ENCODE peak calls at places on chromosomes 11 and 22, in four cellular contexts. F is K562, T is HepG2, V is GM12878. S is an unnamed sample.

GRCh38 chr11:6437993-6438392 is 2.8 kb downstream of the HPX start:
- DNase-seq in F (no peak), T (no peak), V (no peak), S (no peak)

GRCh38 chr11:128852327-128853023 is 14.6 kb downstream of the KCNJ1 start:
- DNase-seq in F (no peak), T (no peak), V (no peak), S (no peak)

GRCh38 chr11:118139578-118139977 is 13.0 kb downstream of the SCN4B start:
- DNase-seq in F (no peak), T (no peak), V (no peak), S (no peak)

GRCh38 chr11:39365809-39366436 is 2093.5 kb downstream of the LRRC4C start:
- DNase-seq in F (no peak), T (no peak), V (no peak), S (no peak)

GRCh38 chr11:123034587-123034986 is 27.3 kb downstream of the HSPA8 start:
- DNase-seq in F (no peak), T (no peak), V (no peak), S (no peak)

GRCh38 chr11:86440305-86440716 is 65.6 kb downstream of the CCDC81 start:
- DNase-seq in F (no peak), T (no peak), V (no peak), S (no peak)

GRCh38 chr11:115290479-115291390 is 213.5 kb downstream of the CADM1 start:
- DNase-seq in F (no peak), T (no peak), V (no peak), S (no peak)

GRCh38 chr11:116906479-116906878 is 69.1 kb upstream of the APOA1 start:
- DNase-seq in F (no peak), T (no peak), V (no peak), S (no peak)

GRCh38 chr11:95512177-95512576 is 277.4 kb downstream of the FAM76B start:
- DNase-seq in F (no peak), T (no peak), V (no peak), S (no peak)

GRCh38 chr11:111726301-111726713 is 39.9 kb downstream of the PPP2R1B start:
- DNase-seq in F (no peak), T (peak), V (no peak), S (no peak)

GRCh38 chr11:46930089-46930488 is 6.5 kb upstream of the CSTPP1 start:
- DNase-seq in F (no peak), T (peak), V (no peak), S (no peak)

GRCh38 chr11:86335131-86335768 is 33.2 kb downstream of the HIKESHI start:
- DNase-seq in F (no peak), T (no peak), V (no peak), S (no peak)

GRCh38 chr22:20565079-20565734 is 57.8 kb downstream of the MED15 start:
- DNase-seq in F (no peak), T (no peak), V (no peak), S (no peak)

GRCh38 chr22:22248878-22249277 is 4.3 kb downstream of the VPREB1 start:
- DNase-seq in F (no peak), T (no peak), V (no peak), S (no peak)

GRCh38 chr11:64643258-64643881 is 52.4 kb downstream of the SLC22A12 start:
- DNase-seq in F (peak), T (no peak), V (no peak), S (peak)

GRCh38 chr11:19819148-19819547 is 106.5 kb downstream of the NAV2 start:
- DNase-seq in F (no peak), T (no peak), V (no peak), S (no peak)

GRCh38 chr22:50268655-50269113 is 1.5 kb downstream of the MAPK11 start:
- DNase-seq in F (no peak), T (no peak), V (no peak), S (no peak)

GRCh38 chr22:37638351-37639069 is 959 bp upstream of the SH3BP1 start:
- DNase-seq in F (no peak), T (peak), V (no peak), S (no peak)

GRCh38 chr22:41308054-41308453 is 6.7 kb downstream of the ZC3H7B start:
- DNase-seq in F (no peak), T (no peak), V (no peak), S (no peak)

GRCh38 chr22:38180841-38181452 is 683 bp downstream of the PLA2G6 start:
- DNase-seq in F (peak), T (no peak), V (no peak), S (no peak)

GRCh38 chr11:36377759-36378553 is 81.9 kb downstream of the PRR5L start:
- DNase-seq in F (no peak), T (no peak), V (no peak), S (no peak)

GRCh38 chr22:26679003-26679629 is 21.7 kb downstream of the MIAT start:
- DNase-seq in F (peak), T (peak), V (peak), S (peak)

GRCh38 chr11:120801801-120802689 is 221.9 kb upstream of the TBCEL start:
- DNase-seq in F (peak), T (peak), V (no peak), S (peak)

GRCh38 chr11:130136107-130136506 is 23.5 kb upstream of the ST14 start:
- DNase-seq in F (no peak), T (no peak), V (no peak), S (no peak)

GRCh38 chr11:95517453-95517852 is 272.1 kb downstream of the FAM76B start:
- DNase-seq in F (no peak), T (no peak), V (no peak), S (no peak)

GRCh38 chr11:73478737-73479347 is 102.6 kb downstream of the RELT start:
- DNase-seq in F (peak), T (peak), V (no peak), S (peak)

GRCh38 chr11:72673943-72674828 is at the start of gene PDE2A:
- DNase-seq in F (no peak), T (no peak), V (no peak), S (no peak)

GRCh38 chr11:128300785-128301184 is 286.6 kb downstream of the ETS1 start:
- DNase-seq in F (no peak), T (no peak), V (no peak), S (no peak)

GRCh38 chr11:64387916-64388315 is 29.0 kb downstream of the RPS6KA4 start:
- DNase-seq in F (no peak), T (no peak), V (no peak), S (no peak)

GRCh38 chr11:69048718-69049489 is at the start of gene TPCN2:
- DNase-seq in F (peak), T (peak), V (peak), S (peak)

GRCh38 chr11:65375012-65375411 is 7.4 kb downstream of the SLC25A45 start:
- DNase-seq in F (no peak), T (no peak), V (no peak), S (no peak)

DNA sequence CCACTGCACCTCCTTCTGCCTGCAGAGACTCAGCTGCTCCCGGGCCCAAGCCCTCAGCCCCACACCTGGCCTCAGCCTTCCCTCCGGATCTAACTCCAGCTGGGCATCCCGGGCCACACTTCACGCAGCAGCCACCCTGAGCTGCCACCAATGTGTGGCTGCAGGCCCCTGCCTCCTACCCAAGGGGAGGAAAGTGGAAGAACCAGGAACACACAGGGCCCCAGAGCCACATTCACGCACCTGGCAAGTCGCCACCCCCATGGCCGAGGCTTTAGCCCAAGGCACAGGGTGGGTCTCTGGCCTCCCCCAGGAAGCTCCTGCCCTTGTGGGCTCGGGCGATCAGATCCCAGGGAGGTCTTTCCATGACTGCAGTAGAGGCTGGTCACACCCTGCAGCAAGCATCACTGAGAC is 345.6 kb downstream of the CTTN start:
- DNase-seq in F (no peak), T (no peak), V (no peak), S (no peak)
- TF ChIP-seq FOXK2 in F (no peak), T (no peak), V (no peak), S (no peak)

DNA sequence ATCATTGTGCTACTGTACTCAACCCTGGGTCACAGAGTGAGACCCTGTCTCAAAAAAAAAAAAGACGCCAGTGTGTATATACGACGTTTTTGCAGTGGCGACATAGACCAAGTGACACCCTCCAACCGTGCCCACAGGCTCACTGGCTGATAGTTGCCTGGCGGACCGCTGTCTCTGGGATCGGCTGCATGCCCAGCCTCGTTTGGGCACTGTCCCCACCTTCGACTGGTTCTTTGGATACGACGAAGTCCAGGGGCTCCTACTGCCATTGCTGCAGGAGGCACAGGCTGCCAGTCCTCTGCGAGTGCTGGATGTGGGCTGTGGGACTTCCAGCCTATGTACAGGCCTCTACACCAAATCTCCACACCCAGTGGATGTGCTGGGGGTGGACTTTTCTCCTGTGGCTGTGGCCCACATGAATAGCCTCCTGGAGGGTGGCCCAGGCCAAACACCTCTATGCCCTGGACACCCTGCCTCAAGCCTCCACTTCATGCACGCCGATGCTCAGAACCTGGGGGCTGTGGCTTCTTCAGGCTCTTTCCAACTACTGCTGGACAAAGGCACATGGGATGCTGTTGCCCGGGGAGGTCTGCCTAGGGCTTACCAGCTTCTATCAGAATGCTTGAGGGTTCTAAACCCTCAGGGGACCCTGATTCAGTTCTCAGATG is 1.3 kb downstream of the CSKMT start:
- DNase-seq in F (peak), T (no peak), V (no peak), S (no peak)
- TF ChIP-seq FOXK2 in F (no peak), T (no peak), V (no peak), S (no peak)

DNA sequence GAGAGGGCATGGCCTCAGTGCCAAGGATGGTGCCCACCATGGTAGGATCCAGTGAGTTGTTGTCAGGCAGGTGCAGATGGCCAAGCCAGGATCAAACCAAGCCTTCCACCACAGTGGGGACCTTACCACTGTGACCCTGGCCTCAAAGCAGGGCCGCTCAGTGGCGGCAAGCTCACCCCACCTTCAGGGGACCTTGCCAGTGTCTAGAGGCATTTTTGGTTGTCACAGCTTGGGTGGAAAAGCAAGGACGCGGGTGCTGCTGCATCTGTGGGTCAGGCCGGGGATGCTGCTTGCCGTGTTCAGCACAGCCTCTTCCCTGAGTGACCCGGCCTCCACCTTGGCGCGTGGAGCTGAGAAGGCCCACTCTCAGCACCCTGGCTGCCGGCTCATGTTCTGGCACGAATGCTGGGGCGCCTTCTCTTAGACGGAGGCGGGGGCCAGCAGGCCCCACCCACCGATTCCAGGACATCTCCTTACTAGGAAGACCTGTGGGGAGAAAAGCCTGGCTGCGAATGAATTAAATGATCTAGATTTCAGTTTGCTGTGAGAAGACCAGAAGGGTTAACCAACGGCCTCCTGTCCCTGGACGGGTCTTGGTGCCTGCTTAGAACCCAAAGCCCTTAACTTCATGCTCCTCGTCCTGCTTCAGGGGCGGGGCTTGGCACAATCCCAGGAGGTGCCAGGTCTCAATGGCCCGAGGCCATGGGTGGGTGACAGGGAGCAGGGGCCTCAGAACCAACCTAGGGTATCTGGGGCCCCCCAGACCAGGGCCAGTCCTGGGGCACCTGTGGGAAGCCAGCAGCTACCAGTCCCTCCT is 18.9 kb downstream of the TRMU start:
- DNase-seq in F (no peak), T (no peak), V (no peak), S (no peak)
- TF ChIP-seq FOXK2 in F (no peak), T (no peak), V (no peak), S (no peak)

DNA sequence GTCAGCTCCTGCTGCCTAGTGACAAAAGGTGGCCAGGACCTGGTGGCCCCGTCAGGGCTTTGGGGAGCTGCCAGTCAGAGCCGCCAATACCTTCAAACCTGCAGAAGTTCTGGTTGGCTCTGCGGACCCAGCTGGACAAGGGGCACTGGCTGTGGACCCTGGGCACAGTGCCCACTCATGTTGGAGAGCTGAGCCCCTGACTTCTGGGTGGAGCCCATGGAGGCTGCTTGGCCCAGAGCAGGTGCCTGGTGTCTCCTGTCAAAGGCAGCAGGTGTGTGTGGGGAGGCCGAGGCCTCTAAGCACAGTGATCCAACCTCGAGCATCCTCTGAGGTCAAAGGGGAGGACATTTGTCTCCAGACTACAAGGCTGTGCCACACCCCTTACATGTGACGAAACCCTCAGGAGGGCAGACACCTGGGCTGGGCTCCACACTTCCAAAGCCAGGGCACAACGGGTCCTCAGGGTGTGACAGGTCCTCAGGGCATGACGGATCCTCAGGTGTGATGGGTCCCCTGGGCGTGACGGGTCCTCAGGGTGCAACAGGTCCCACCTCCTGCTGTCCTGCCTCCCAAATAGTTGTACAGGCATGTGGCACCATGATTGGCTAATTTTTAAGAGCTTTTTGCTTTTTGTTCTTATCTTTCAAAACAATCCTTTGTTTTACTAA is 37.0 kb downstream of the MUC2 start:
- DNase-seq in F (no peak), T (no peak), V (no peak), S (no peak)
- TF ChIP-seq FOXK2 in F (no peak), T (no peak), V (no peak), S (no peak)

GRCh38 chr22:46469701-46470100 is 67.7 kb downstream of the CELSR1 start:
- DNase-seq in F (no peak), T (peak), V (no peak), S (no peak)
- TF ChIP-seq FOXK2 in F (no peak), T (no peak), V (no peak), S (no peak)

GRCh38 chr11:13480198-13480597 is 15.6 kb downstream of the PTH start:
- DNase-seq in F (no peak), T (peak), V (no peak), S (no peak)
- TF ChIP-seq FOXK2 in F (no peak), T (no peak), V (no peak), S (no peak)

DNA sequence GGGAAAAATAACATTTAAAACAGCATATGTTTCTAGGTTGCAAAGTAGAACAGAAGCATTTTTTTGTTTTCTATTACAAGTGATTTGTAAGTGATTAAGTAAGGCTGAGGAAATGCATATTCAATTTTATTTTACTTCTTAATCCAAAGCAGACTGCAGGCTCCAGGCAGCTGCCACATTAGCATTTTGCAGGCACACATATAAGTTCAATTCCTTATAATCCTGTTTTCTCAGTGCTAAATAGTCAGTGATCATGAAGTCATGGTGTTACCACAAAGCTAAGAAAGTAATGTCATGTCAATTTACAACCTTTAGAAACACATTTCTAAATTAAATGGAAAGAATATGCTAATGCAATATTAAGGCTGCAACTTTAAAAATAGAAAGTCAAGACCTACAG is 149.9 kb downstream of the CNTN5 start:
- DNase-seq in F (no peak), T (no peak), V (no peak), S (no peak)
- TF ChIP-seq FOXK2 in F (no peak), T (no peak), V (no peak), S (no peak)

DNA sequence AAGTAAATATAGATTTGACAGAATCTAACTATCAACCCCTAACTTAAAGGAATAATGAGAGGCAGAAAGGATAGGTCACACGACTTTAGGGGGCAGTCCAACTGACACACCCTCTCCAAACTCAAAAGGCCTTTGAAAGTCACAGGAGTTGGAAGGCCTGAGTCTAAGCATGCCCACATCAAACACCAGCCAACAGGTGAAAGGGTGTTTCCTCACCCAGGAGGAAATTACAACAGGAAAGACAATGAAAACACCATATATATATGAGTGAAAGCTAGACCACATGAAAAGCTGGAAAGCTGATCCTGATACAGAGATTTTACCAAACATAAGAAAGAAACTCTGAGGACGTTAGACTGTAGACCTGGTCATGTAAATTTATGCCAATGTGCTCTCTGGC is 10.5 kb upstream of the DEPDC7 start:
- DNase-seq in F (no peak), T (no peak), V (no peak), S (no peak)
- TF ChIP-seq FOXK2 in F (no peak), T (no peak), V (no peak), S (no peak)

S was measured in HEK293T.